ENCODE peak calls at places on chromosome 15, in seven cellular contexts. N, H, T, P, M, Z and G are unnamed samples.
A peak's percentile ranks its signal among the peaks of the same experiment; 100 is the strongest.

GRCh38 chr15:52789601-52790165 is 453 bp downstream of the ONECUT1 start:
- DNase-seq in H (peak; percentile 38), N (peak; percentile 51), P (no peak), Z (no peak), T (no peak), M (peak; percentile 42), G (no peak)

GRCh38 chr15:96268421-96269204 is 61.9 kb upstream of the NR2F2 start:
- DNase-seq in T (no peak), N (no peak), P (no peak), M (peak; percentile 44), H (no peak), Z (no peak), G (no peak)

GRCh38 chr15:85795669-85796305 is 1.1 kb upstream of the KLHL25 start:
- DNase-seq in H (no peak), T (peak; percentile 59), M (no peak), N (no peak), Z (no peak), P (no peak), G (no peak)

GRCh38 chr15:85639752-85640381 is 154.9 kb downstream of the KLHL25 start:
- DNase-seq in H (no peak), M (no peak), P (no peak), N (peak; percentile 64), Z (no peak), T (no peak), G (no peak)

GRCh38 chr15:28181386-28181785 is 82.3 kb upstream of the OCA2 start:
- DNase-seq in P (no peak), T (no peak), Z (no peak), H (no peak), N (no peak), M (no peak), G (no peak)

GRCh38 chr15:55917881-55918296 is 75.5 kb downstream of the NEDD4 start:
- DNase-seq in P (no peak), N (peak; percentile 61), H (peak; percentile 50), T (peak; percentile 52), M (peak; percentile 26), Z (no peak), G (no peak)

GRCh38 chr15:95770191-95770590 is 560.3 kb upstream of the NR2F2 start:
- DNase-seq in P (no peak), Z (no peak), M (peak; percentile 65), H (no peak), N (no peak), T (no peak), G (no peak)

GRCh38 chr15:94416829-94417228 is 185.5 kb downstream of the MCTP2 start:
- DNase-seq in N (no peak), Z (no peak), P (no peak), M (no peak), H (peak; percentile 74), T (no peak), G (peak; percentile 6)

GRCh38 chr15:75178171-75178937 is 23.3 kb upstream of the C15orf39 start:
- DNase-seq in T (peak; percentile 63), Z (peak; percentile 49), N (no peak), H (no peak), P (peak; percentile 43), M (no peak), G (no peak)

GRCh38 chr15:49152552-49153337 is 2.7 kb downstream of the COPS2 start:
- DNase-seq in Z (no peak), P (no peak), N (no peak), H (no peak), T (no peak), M (no peak), G (no peak)

GRCh38 chr15:74482661-74483060 is 21.7 kb upstream of the UBL7 start:
- DNase-seq in M (peak; percentile 81), P (no peak), H (no peak), N (no peak), Z (no peak), T (no peak), G (no peak)

GRCh38 chr15:76333720-76334437 is 2.7 kb upstream of the ISL2 start:
- DNase-seq in P (no peak), T (no peak), M (peak; percentile 61), N (peak; percentile 66), H (no peak), Z (no peak), G (no peak)

GRCh38 chr15:28945626-28946215 is 59.9 kb downstream of the APBA2 start:
- DNase-seq in H (no peak), P (no peak), Z (no peak), T (peak; percentile 14), N (no peak), M (no peak), G (no peak)

GRCh38 chr15:28960979-28961378 is 75.2 kb downstream of the APBA2 start:
- DNase-seq in P (no peak), T (no peak), N (no peak), M (peak; percentile 16), Z (no peak), H (no peak), G (no peak)

GRCh38 chr15:61025746-61026256 is 203.3 kb downstream of the RORA start:
- DNase-seq in M (no peak), T (no peak), P (no peak), N (no peak), Z (no peak), H (no peak), G (no peak)

GRCh38 chr15:26443321-26443720 is 329.5 kb downstream of the GABRB3 start:
- DNase-seq in N (no peak), M (no peak), P (peak; percentile 51), Z (no peak), H (no peak), T (no peak), G (no peak)

GRCh38 chr15:75151214-75152128 is 50.2 kb upstream of the C15orf39 start:
- DNase-seq in H (no peak), N (no peak), T (no peak), Z (no peak), P (no peak), M (no peak), G (no peak)

GRCh38 chr15:79987969-79988368 is 17.0 kb upstream of the BCL2A1 start:
- DNase-seq in M (no peak), H (no peak), Z (no peak), N (no peak), P (no peak), T (no peak), G (no peak)

GRCh38 chr15:34038023-34038403 is 991 bp downstream of the AVEN start:
- DNase-seq in P (no peak), N (peak; percentile 43), T (no peak), H (peak; percentile 71), Z (no peak), M (no peak), G (no peak)

GRCh38 chr15:31197497-31198414 is 96.2 kb upstream of the TRPM1 start:
- DNase-seq in N (peak; percentile 83), P (peak; percentile 36), M (peak; percentile 65), T (peak; percentile 54), Z (no peak), H (no peak), G (no peak)

GRCh38 chr15:71096676-71097075 is 18.6 kb upstream of the THSD4 start:
- DNase-seq in H (no peak), P (no peak), T (no peak), Z (no peak), M (peak; percentile 56), N (no peak), G (no peak)

GRCh38 chr15:30918366-30918765 is 14.7 kb downstream of the FAN1 start:
- DNase-seq in M (no peak), P (no peak), T (no peak), H (no peak), Z (no peak), N (no peak), G (no peak)

GRCh38 chr15:94692697-94693096 is 461.3 kb downstream of the MCTP2 start:
- DNase-seq in P (no peak), Z (no peak), M (no peak), T (no peak), N (no peak), H (no peak), G (no peak)

GRCh38 chr15:76299786-76300185 is 11.5 kb downstream of the ETFA start:
- DNase-seq in M (no peak), Z (no peak), N (no peak), T (no peak), P (no peak), H (no peak), G (no peak)

GRCh38 chr15:84057714-84058331 is 177.8 kb upstream of the GOLGA6L4 start:
- DNase-seq in H (no peak), T (no peak), M (no peak), Z (no peak), P (no peak), N (no peak), G (no peak)

GRCh38 chr15:87777054-87777498 is 479.5 kb downstream of the NTRK3 start:
- DNase-seq in Z (no peak), T (no peak), M (no peak), P (no peak), H (no peak), N (no peak), G (no peak)

GRCh38 chr15:76349301-76350070 is 12.9 kb downstream of the ISL2 start:
- DNase-seq in M (no peak), T (no peak), N (no peak), Z (no peak), P (no peak), H (no peak), G (no peak)

GRCh38 chr15:62565620-62566019 is 400.5 kb upstream of the C2CD4B start:
- DNase-seq in Z (no peak), P (no peak), H (no peak), M (no peak), N (no peak), T (no peak), G (no peak)